ENCODE peak calls at places on chromosomes 7 and 10, in ten cellular contexts. One of them, this sample, is unnamed.

GRCh38 chr10:102714621-102715455 is at the start of gene SFXN2:
- DNase-seq in fibroblast of mammary gland: no peak
- DNase-seq in BE2C: no peak
- DNase-seq in GM12865: peak
- DNase-seq in A673: peak
- DNase-seq in CD8-positive, alpha-beta T cell: peak
- DNase-seq in cardiac muscle cell: no peak
- DNase-seq in fibroblast of the aortic adventitia: no peak
- DNase-seq in B cell: peak
- DNase-seq in RWPE1: no peak
- DNase-seq in this sample: no peak

GRCh38 chr10:52639652-52640051 is 132.9 kb downstream of the MBL2 start:
- DNase-seq in CD8-positive, alpha-beta T cell: no peak
- DNase-seq in fibroblast of mammary gland: no peak
- DNase-seq in cardiac muscle cell: no peak
- DNase-seq in GM12865: no peak
- DNase-seq in RWPE1: no peak
- DNase-seq in A673: no peak
- DNase-seq in B cell: no peak
- DNase-seq in BE2C: no peak
- DNase-seq in fibroblast of the aortic adventitia: no peak
- DNase-seq in this sample: no peak

GRCh38 chr10:63382066-63382465 is 83.7 kb downstream of the JMJD1C start:
- DNase-seq in CD8-positive, alpha-beta T cell: no peak
- DNase-seq in RWPE1: no peak
- DNase-seq in fibroblast of the aortic adventitia: no peak
- DNase-seq in A673: no peak
- DNase-seq in GM12865: no peak
- DNase-seq in fibroblast of mammary gland: no peak
- DNase-seq in BE2C: no peak
- DNase-seq in cardiac muscle cell: no peak
- DNase-seq in B cell: no peak
- DNase-seq in this sample: no peak

GRCh38 chr10:75508814-75509306 is 77.4 kb downstream of the LRMDA start:
- DNase-seq in BE2C: peak
- DNase-seq in CD8-positive, alpha-beta T cell: no peak
- DNase-seq in RWPE1: no peak
- DNase-seq in cardiac muscle cell: peak
- DNase-seq in B cell: no peak
- DNase-seq in fibroblast of the aortic adventitia: peak
- DNase-seq in fibroblast of mammary gland: peak
- DNase-seq in A673: no peak
- DNase-seq in GM12865: peak
- DNase-seq in this sample: no peak

GRCh38 chr10:11724938-11725776 is 17.0 kb upstream of the ECHDC3 start:
- DNase-seq in GM12865: peak
- DNase-seq in A673: peak
- DNase-seq in fibroblast of the aortic adventitia: peak
- DNase-seq in fibroblast of mammary gland: peak
- DNase-seq in BE2C: no peak
- DNase-seq in B cell: peak
- DNase-seq in CD8-positive, alpha-beta T cell: no peak
- DNase-seq in cardiac muscle cell: peak
- DNase-seq in RWPE1: peak
- DNase-seq in this sample: peak

GRCh38 chr7:157549612-157550299 is 213.0 kb downstream of the DNAJB6 start:
- DNase-seq in RWPE1: no peak
- DNase-seq in fibroblast of mammary gland: no peak
- DNase-seq in B cell: no peak
- DNase-seq in CD8-positive, alpha-beta T cell: no peak
- DNase-seq in cardiac muscle cell: no peak
- DNase-seq in fibroblast of the aortic adventitia: no peak
- DNase-seq in A673: no peak
- DNase-seq in GM12865: no peak
- DNase-seq in BE2C: no peak
- DNase-seq in this sample: no peak

GRCh38 chr7:34612671-34613070 is 45.3 kb upstream of the NPSR1 start:
- DNase-seq in GM12865: no peak
- DNase-seq in A673: peak
- DNase-seq in BE2C: no peak
- DNase-seq in CD8-positive, alpha-beta T cell: no peak
- DNase-seq in B cell: no peak
- DNase-seq in fibroblast of the aortic adventitia: no peak
- DNase-seq in fibroblast of mammary gland: no peak
- DNase-seq in RWPE1: no peak
- DNase-seq in cardiac muscle cell: peak
- DNase-seq in this sample: no peak

GRCh38 chr7:537911-538634 is 18.4 kb upstream of the PDGFA start:
- DNase-seq in B cell: no peak
- DNase-seq in RWPE1: peak
- DNase-seq in cardiac muscle cell: peak
- DNase-seq in GM12865: no peak
- DNase-seq in BE2C: no peak
- DNase-seq in fibroblast of the aortic adventitia: peak
- DNase-seq in A673: no peak
- DNase-seq in CD8-positive, alpha-beta T cell: peak
- DNase-seq in fibroblast of mammary gland: peak
- DNase-seq in this sample: no peak

GRCh38 chr7:107803009-107803581 is at the start of gene SLC26A3:
- DNase-seq in fibroblast of the aortic adventitia: no peak
- DNase-seq in B cell: no peak
- DNase-seq in GM12865: no peak
- DNase-seq in CD8-positive, alpha-beta T cell: no peak
- DNase-seq in cardiac muscle cell: no peak
- DNase-seq in RWPE1: no peak
- DNase-seq in fibroblast of mammary gland: no peak
- DNase-seq in BE2C: no peak
- DNase-seq in A673: no peak
- DNase-seq in this sample: no peak

GRCh38 chr7:151871189-151871735 is 5.7 kb downstream of the PRKAG2 start:
- DNase-seq in CD8-positive, alpha-beta T cell: no peak
- DNase-seq in B cell: no peak
- DNase-seq in fibroblast of the aortic adventitia: no peak
- DNase-seq in RWPE1: no peak
- DNase-seq in BE2C: no peak
- DNase-seq in cardiac muscle cell: no peak
- DNase-seq in A673: no peak
- DNase-seq in GM12865: no peak
- DNase-seq in fibroblast of mammary gland: no peak
- DNase-seq in this sample: no peak

GRCh38 chr7:4745971-4746919 is 29.2 kb upstream of the AP5Z1 start:
- DNase-seq in B cell: no peak
- DNase-seq in A673: no peak
- DNase-seq in BE2C: no peak
- DNase-seq in fibroblast of the aortic adventitia: peak
- DNase-seq in fibroblast of mammary gland: peak
- DNase-seq in GM12865: peak
- DNase-seq in RWPE1: peak
- DNase-seq in CD8-positive, alpha-beta T cell: peak
- DNase-seq in cardiac muscle cell: peak
- DNase-seq in this sample: no peak

GRCh38 chr7:54778166-54778565 is 19.2 kb upstream of the SEC61G start:
- DNase-seq in B cell: no peak
- DNase-seq in fibroblast of mammary gland: no peak
- DNase-seq in CD8-positive, alpha-beta T cell: no peak
- DNase-seq in GM12865: no peak
- DNase-seq in RWPE1: no peak
- DNase-seq in BE2C: no peak
- DNase-seq in cardiac muscle cell: no peak
- DNase-seq in A673: no peak
- DNase-seq in fibroblast of the aortic adventitia: no peak
- DNase-seq in this sample: no peak

GRCh38 chr10:70190581-70190980 is 20.3 kb upstream of the SAR1A start:
- DNase-seq in GM12865: no peak
- DNase-seq in fibroblast of the aortic adventitia: peak
- DNase-seq in RWPE1: no peak
- DNase-seq in BE2C: no peak
- DNase-seq in cardiac muscle cell: no peak
- DNase-seq in CD8-positive, alpha-beta T cell: no peak
- DNase-seq in fibroblast of mammary gland: peak
- DNase-seq in B cell: no peak
- DNase-seq in A673: peak
- DNase-seq in this sample: no peak

GRCh38 chr7:34900891-34901493 is 136.3 kb downstream of the DPY19L1 start:
- DNase-seq in B cell: no peak
- DNase-seq in CD8-positive, alpha-beta T cell: no peak
- DNase-seq in fibroblast of mammary gland: peak
- DNase-seq in BE2C: no peak
- DNase-seq in A673: peak
- DNase-seq in cardiac muscle cell: peak
- DNase-seq in fibroblast of the aortic adventitia: peak
- DNase-seq in GM12865: peak
- DNase-seq in RWPE1: no peak
- DNase-seq in this sample: peak

GRCh38 chr10:26550774-26551526 is 112.8 kb downstream of the APBB1IP start:
- DNase-seq in fibroblast of mammary gland: peak
- DNase-seq in cardiac muscle cell: peak
- DNase-seq in fibroblast of the aortic adventitia: no peak
- DNase-seq in GM12865: peak
- DNase-seq in CD8-positive, alpha-beta T cell: no peak
- DNase-seq in RWPE1: no peak
- DNase-seq in A673: peak
- DNase-seq in B cell: no peak
- DNase-seq in BE2C: no peak
- DNase-seq in this sample: no peak
- TF ChIP-seq CTCF in fibroblast of mammary gland: no peak
- TF ChIP-seq CTCF in cardiac muscle cell: no peak
- TF ChIP-seq CTCF in fibroblast of the aortic adventitia: no peak
- TF ChIP-seq CTCF in GM12865: no peak
- TF ChIP-seq CTCF in CD8-positive, alpha-beta T cell: no peak
- TF ChIP-seq CTCF in RWPE1: no peak
- TF ChIP-seq CTCF in A673: peak
- TF ChIP-seq CTCF in B cell: no peak
- TF ChIP-seq CTCF in BE2C: no peak
- TF ChIP-seq CTCF in this sample: no peak

DNA sequence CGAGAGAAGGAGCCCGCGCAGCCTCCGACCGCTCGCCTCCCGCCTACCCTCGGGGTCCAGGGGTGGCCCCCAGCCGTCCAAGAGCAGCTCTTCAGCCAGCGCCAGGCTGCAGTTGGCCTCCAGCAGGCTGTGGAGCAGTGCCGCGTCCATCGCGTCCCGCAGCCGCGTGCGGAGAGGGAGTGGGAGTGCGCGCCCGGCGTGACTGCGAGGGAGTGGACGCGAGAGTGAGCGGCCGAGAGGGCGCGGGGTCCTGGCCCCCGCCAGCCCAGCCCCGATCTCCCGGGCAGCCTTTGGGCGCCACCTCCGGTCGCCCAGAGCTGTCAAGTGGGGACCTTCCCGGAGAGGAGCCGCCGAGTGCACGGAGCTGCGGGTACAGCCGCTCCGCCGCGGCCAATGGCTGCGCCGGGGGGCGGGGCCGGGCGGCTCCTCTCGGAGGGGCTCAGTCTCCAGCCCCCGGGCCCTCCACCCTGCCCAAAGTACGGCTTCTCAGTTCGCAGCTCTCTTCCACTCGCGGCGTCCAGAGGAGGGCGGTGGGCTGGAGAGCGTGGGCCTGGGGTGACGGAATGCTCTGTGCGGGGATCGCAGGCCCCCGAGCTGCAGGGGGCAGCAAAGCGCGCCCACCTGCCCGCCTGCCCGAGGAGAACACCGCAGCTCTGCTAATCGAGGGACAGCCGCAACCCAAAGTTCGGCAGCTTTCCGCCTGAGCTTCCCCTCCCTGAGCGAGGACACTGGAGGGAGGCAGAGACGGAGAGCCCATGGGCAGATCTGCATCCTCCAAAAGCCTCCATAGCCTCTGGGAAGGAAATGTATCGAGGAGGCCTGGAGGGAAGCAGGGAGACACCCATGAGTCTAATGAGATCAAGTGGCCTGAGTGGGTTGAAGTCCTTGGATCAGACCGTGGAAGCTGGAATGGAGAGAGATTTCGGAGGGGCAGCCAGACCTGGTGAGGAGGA is at the start of gene CRHR2:
- DNase-seq in GM12865: no peak
- DNase-seq in CD8-positive, alpha-beta T cell: peak
- DNase-seq in cardiac muscle cell: no peak
- DNase-seq in fibroblast of mammary gland: no peak
- DNase-seq in B cell: peak
- DNase-seq in A673: peak
- DNase-seq in fibroblast of the aortic adventitia: no peak
- DNase-seq in RWPE1: no peak
- DNase-seq in BE2C: peak
- DNase-seq in this sample: peak
- TF ChIP-seq CTCF in GM12865: no peak
- TF ChIP-seq CTCF in CD8-positive, alpha-beta T cell: peak
- TF ChIP-seq CTCF in cardiac muscle cell: peak
- TF ChIP-seq CTCF in fibroblast of mammary gland: no peak
- TF ChIP-seq CTCF in B cell: peak
- TF ChIP-seq CTCF in A673: peak
- TF ChIP-seq CTCF in fibroblast of the aortic adventitia: no peak
- TF ChIP-seq CTCF in RWPE1: no peak
- TF ChIP-seq CTCF in BE2C: peak
- TF ChIP-seq CTCF in this sample: no peak

DNA sequence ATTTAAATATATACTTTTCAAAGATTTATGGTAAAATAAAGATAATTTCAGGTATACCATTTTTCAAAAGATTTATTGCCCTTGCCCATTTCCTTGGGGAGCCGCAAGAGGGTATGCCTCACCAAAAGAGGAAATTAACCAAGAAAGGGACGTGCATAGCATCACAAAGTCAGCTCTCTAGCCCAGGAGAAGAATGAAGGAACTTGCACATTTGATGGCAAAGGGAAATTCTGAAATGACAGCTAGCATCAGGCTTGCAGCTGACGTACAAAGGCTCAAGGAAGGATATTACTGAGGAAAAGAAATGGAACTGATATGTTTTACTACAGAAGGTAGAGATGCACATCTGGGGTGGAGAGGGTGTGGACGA is 93.6 kb upstream of the RSU1 start:
- DNase-seq in fibroblast of the aortic adventitia: no peak
- DNase-seq in fibroblast of mammary gland: no peak
- DNase-seq in cardiac muscle cell: no peak
- DNase-seq in B cell: no peak
- DNase-seq in BE2C: no peak
- DNase-seq in A673: no peak
- DNase-seq in GM12865: no peak
- DNase-seq in CD8-positive, alpha-beta T cell: no peak
- DNase-seq in RWPE1: no peak
- DNase-seq in this sample: no peak
- TF ChIP-seq CTCF in fibroblast of the aortic adventitia: no peak
- TF ChIP-seq CTCF in fibroblast of mammary gland: no peak
- TF ChIP-seq CTCF in cardiac muscle cell: no peak
- TF ChIP-seq CTCF in B cell: no peak
- TF ChIP-seq CTCF in BE2C: no peak
- TF ChIP-seq CTCF in A673: no peak
- TF ChIP-seq CTCF in GM12865: no peak
- TF ChIP-seq CTCF in CD8-positive, alpha-beta T cell: peak
- TF ChIP-seq CTCF in RWPE1: no peak
- TF ChIP-seq CTCF in this sample: no peak

DNA sequence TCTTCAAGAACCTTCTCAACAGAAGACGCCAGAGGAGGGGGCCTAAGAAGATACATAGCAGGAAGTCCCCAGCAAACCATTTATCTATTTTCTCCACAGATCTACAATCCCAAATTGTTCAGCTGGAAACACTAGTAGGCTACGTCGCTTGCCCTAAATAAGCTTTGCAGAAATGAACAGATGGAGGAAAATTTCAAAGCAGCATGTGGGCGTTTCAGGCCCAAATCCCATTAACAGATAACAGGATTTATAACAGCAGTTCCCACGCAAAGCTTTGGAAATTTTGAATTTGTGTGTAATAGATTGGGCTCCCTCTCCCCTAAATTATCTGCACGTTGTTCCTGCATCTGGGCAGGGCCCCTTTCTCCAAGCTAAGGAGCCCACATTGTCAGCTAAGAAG is 60.6 kb upstream of the FRMD4A start:
- DNase-seq in BE2C: no peak
- DNase-seq in GM12865: no peak
- DNase-seq in fibroblast of mammary gland: no peak
- DNase-seq in CD8-positive, alpha-beta T cell: no peak
- DNase-seq in RWPE1: no peak
- DNase-seq in B cell: no peak
- DNase-seq in fibroblast of the aortic adventitia: no peak
- DNase-seq in cardiac muscle cell: no peak
- DNase-seq in A673: peak
- DNase-seq in this sample: no peak
- TF ChIP-seq CTCF in BE2C: no peak
- TF ChIP-seq CTCF in GM12865: no peak
- TF ChIP-seq CTCF in fibroblast of mammary gland: no peak
- TF ChIP-seq CTCF in CD8-positive, alpha-beta T cell: no peak
- TF ChIP-seq CTCF in RWPE1: no peak
- TF ChIP-seq CTCF in B cell: no peak
- TF ChIP-seq CTCF in fibroblast of the aortic adventitia: no peak
- TF ChIP-seq CTCF in cardiac muscle cell: no peak
- TF ChIP-seq CTCF in A673: no peak
- TF ChIP-seq CTCF in this sample: no peak